ENCODE peak calls at places on chromosomes 1 and 21, in five cellular contexts. J is stimulated activated CD8-positive, alpha-beta memory T cell treated with anti-CD3 and anti-CD28 coated beads, Interleukin-2, amount 100 ng/mL, for 48 hours; S is HT1080; X is skeletal muscle cell; B is EL. H is an unnamed sample.

GRCh38 chr1:55245781-55246180 is 30.6 kb upstream of the USP24 start:
- DNase-seq in J (no peak), S (no peak), X (no peak), B (peak), H (no peak)

GRCh38 chr1:195733826-195734225 is 874.4 kb downstream of the KCNT2 start:
- DNase-seq in J (no peak), S (peak), X (no peak), B (no peak), H (peak)

GRCh38 chr1:115140442-115141144 is 51.3 kb upstream of the TSPAN2 start:
- DNase-seq in J (no peak), S (no peak), X (no peak), B (no peak), H (no peak)

GRCh38 chr1:9249534-9250335 is 15.2 kb downstream of the H6PD start:
- DNase-seq in J (no peak), S (peak), X (no peak), B (peak), H (peak)

GRCh38 chr21:27213328-27213727 is 246.4 kb upstream of the ADAMTS5 start:
- DNase-seq in J (no peak), S (no peak), X (no peak), B (peak), H (no peak)

GRCh38 chr1:60893111-60893510 is 189.2 kb upstream of the NFIA start:
- DNase-seq in J (no peak), S (no peak), X (no peak), B (no peak), H (no peak)

GRCh38 chr1:234608720-234609527 is 1.1 kb downstream of the IRF2BP2 start:
- DNase-seq in J (no peak), S (peak), X (no peak), B (peak), H (peak)

GRCh38 chr1:184860535-184860934 is 105.9 kb upstream of the EDEM3 start:
- DNase-seq in J (no peak), S (no peak), X (no peak), B (no peak), H (no peak)

GRCh38 chr1:215835951-215836350 is 268.8 kb downstream of the KCTD3 start:
- DNase-seq in J (no peak), S (peak), X (peak), B (peak), H (no peak)

H was measured in T47D.